ENCODE peak calls at places on chromosomes 2 and 18, in nine cellular contexts. Z is ELR; P is EL; B is hepatocyte; H is activated CD8-positive, alpha-beta T cell treated with anti-CD3 and anti-CD28 coated beads for 36 hours; D is B cell; Y is NCI-H2029 treated with DMSO at 0.1 percent for 48 hours; C is psoas muscle; U is C1 segment of cervical spinal cord. R is an unnamed sample.

GRCh38 chr18:33916200-33916599 is 308.5 kb downstream of the NOL4 start:
- DNase-seq in Z (no peak), P (no peak), B (no peak), H (no peak), D (no peak), Y (no peak), C (no peak), U (no peak), R (no peak)

GRCh38 chr2:168247341-168248305 is at the start of gene STK39:
- DNase-seq in Z (peak), P (peak), B (peak), H (peak), D (peak), Y (peak), C (peak), U (peak), R (peak)

GRCh38 chr2:236021497-236022057 is 146.6 kb downstream of the GBX2 start:
- DNase-seq in Z (no peak), P (no peak), B (no peak), H (no peak), D (no peak), Y (no peak), C (no peak), U (no peak), R (no peak)

GRCh38 chr18:79690586-79691482 is 11.2 kb downstream of the CTDP1 start:
- DNase-seq in Z (no peak), P (no peak), B (no peak), H (no peak), D (no peak), Y (no peak), C (no peak), U (no peak), R (no peak)

GRCh38 chr2:96690306-96691021 is 47.9 kb downstream of the FER1L5 start:
- DNase-seq in Z (no peak), P (no peak), B (no peak), H (no peak), D (no peak), Y (no peak), C (no peak), U (no peak), R (no peak)

GRCh38 chr2:20728114-20728758 is 61.3 kb downstream of the GDF7 start:
- DNase-seq in Z (no peak), P (no peak), B (peak), H (no peak), D (no peak), Y (no peak), C (no peak), U (no peak), R (no peak)

GRCh38 chr2:196130039-196130825 is 41.1 kb downstream of the STK17B start:
- DNase-seq in Z (no peak), P (no peak), B (no peak), H (peak), D (no peak), Y (no peak), C (no peak), U (no peak), R (no peak)

GRCh38 chr2:202169826-202170424 is 68.5 kb downstream of the SUMO1 start:
- DNase-seq in Z (no peak), P (no peak), B (no peak), H (no peak), D (no peak), Y (no peak), C (no peak), U (no peak), R (no peak)

R was measured in amygdala.